ENCODE peak calls at places on chromosomes 5 and 9, in eight cellular contexts. D, T, E, F, B, J, W and U are unnamed samples.

GRCh38 chr5:139180850-139181785 is 17.1 kb downstream of the SIL1 start:
- DNase-seq in W (no peak), T (no peak), F (no peak), B (peak; percentile 4), D (no peak), E (no peak), J (no peak), U (no peak)

GRCh38 chr5:178120661-178121357 is 7.5 kb downstream of the N4BP3 start:
- DNase-seq in T (peak; percentile 44), W (peak; percentile 86), E (no peak), B (peak; percentile 72), J (peak; percentile 96), D (peak; percentile 78), F (peak; percentile 85), U (peak; percentile 89)

GRCh38 chr5:159133041-159133741 is 33.5 kb upstream of the EBF1 start:
- DNase-seq in D (no peak), F (no peak), B (peak; percentile 90), J (no peak), T (peak; percentile 77), W (peak; percentile 39), E (peak; percentile 52), U (no peak)

GRCh38 chr9:23771746-23772145 is 54.3 kb downstream of the ELAVL2 start:
- DNase-seq in F (no peak), T (no peak), E (no peak), W (no peak), B (no peak), J (no peak), D (no peak), U (no peak)

GRCh38 chr5:134784946-134785620 is 26.5 kb downstream of the DDX46 start:
- DNase-seq in W (no peak), T (peak; percentile 71), D (no peak), J (no peak), E (no peak), F (no peak), B (peak; percentile 43), U (no peak)

GRCh38 chr9:71909887-71910601 is 949 bp downstream of the ABHD17B start:
- DNase-seq in E (no peak), D (no peak), W (peak; percentile 86), F (peak; percentile 75), J (peak; percentile 73), T (peak; percentile 46), B (peak; percentile 39), U (peak; percentile 35)

GRCh38 chr5:373710-374602 is 52.4 kb downstream of the AHRR start:
- DNase-seq in T (peak; percentile 46), F (no peak), B (peak; percentile 57), J (no peak), E (no peak), W (peak; percentile 64), D (peak; percentile 72), U (no peak)

GRCh38 chr5:119478781-119479180 is 26.5 kb downstream of the HSD17B4 start:
- DNase-seq in D (no peak), W (no peak), J (no peak), E (no peak), T (no peak), F (no peak), B (no peak), U (no peak)

GRCh38 chr5:73592546-73592945 is 27.0 kb downstream of the UTP15 start:
- DNase-seq in E (no peak), T (peak; percentile 24), W (no peak), D (no peak), J (no peak), B (peak; percentile 84), F (no peak), U (no peak)

GRCh38 chr9:128892223-128892892 is 10.4 kb downstream of the LRRC8A start:
- DNase-seq in W (no peak), T (peak; percentile 83), E (no peak), J (peak; percentile 91), F (peak; percentile 81), B (peak; percentile 90), D (peak; percentile 37), U (peak; percentile 57)

GRCh38 chr9:108273988-108274387 is 581.8 kb downstream of the ACTL7B start:
- DNase-seq in W (no peak), B (peak; percentile 3), D (no peak), T (no peak), E (no peak), J (no peak), F (no peak), U (no peak)

GRCh38 chr9:109812818-109813281 is 32.9 kb downstream of the PALM2AKAP2 start:
- DNase-seq in D (no peak), J (no peak), W (no peak), T (no peak), B (no peak), F (no peak), E (no peak), U (no peak)

GRCh38 chr5:171710451-171711024 is 75.1 kb upstream of the SMIM23 start:
- DNase-seq in B (no peak), W (no peak), T (no peak), D (no peak), F (no peak), E (no peak), J (no peak), U (no peak)

GRCh38 chr9:126365780-126366179 is 39.2 kb downstream of the MVB12B start:
- DNase-seq in T (no peak), D (no peak), W (no peak), B (no peak), E (no peak), F (no peak), J (no peak), U (no peak)

GRCh38 chr5:80114856-80115255 is 79.7 kb downstream of the THBS4 start:
- DNase-seq in F (peak; percentile 53), E (no peak), B (no peak), W (no peak), D (no peak), T (no peak), J (peak; percentile 60), U (no peak)

GRCh38 chr9:83906144-83906543 is 15.1 kb downstream of the KIF27 start:
- DNase-seq in E (no peak), D (no peak), J (no peak), B (no peak), F (no peak), T (no peak), W (no peak), U (no peak)

GRCh38 chr9:93899609-93900435 is 55.3 kb downstream of the BARX1 start:
- DNase-seq in W (no peak), D (no peak), T (no peak), B (no peak), E (no peak), J (peak; percentile 32), F (no peak), U (no peak)

GRCh38 chr9:11023201-11023600 is 410.4 kb upstream of the PTPRD start:
- DNase-seq in B (no peak), D (no peak), T (no peak), E (no peak), J (no peak), W (no peak), F (no peak), U (no peak)

DNA sequence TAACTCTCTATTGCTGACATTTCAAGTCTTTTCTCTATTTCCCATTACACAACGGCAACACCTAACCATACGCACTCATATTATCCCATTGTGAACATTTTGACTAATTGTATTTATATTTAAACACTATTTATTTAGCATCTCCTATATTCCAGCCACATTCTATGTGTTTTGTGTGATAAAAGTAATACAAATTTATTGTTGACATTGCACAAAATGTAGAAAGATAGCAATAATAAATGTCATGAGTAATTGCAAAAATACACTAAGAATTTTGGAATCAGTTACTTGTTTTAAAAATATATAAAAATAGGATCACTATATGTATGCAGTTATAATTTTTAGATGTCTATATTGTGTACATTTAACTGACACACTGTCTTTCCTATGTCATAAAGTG is 413.0 kb upstream of the PTPRD start:
- DNase-seq in T (no peak), F (no peak), W (no peak), E (no peak), D (no peak), B (no peak), J (no peak), U (no peak)
- TF ChIP-seq CTCF in T (no peak), F (no peak), W (no peak), E (no peak), D (no peak), B (no peak), J (no peak), U (no peak)

DNA sequence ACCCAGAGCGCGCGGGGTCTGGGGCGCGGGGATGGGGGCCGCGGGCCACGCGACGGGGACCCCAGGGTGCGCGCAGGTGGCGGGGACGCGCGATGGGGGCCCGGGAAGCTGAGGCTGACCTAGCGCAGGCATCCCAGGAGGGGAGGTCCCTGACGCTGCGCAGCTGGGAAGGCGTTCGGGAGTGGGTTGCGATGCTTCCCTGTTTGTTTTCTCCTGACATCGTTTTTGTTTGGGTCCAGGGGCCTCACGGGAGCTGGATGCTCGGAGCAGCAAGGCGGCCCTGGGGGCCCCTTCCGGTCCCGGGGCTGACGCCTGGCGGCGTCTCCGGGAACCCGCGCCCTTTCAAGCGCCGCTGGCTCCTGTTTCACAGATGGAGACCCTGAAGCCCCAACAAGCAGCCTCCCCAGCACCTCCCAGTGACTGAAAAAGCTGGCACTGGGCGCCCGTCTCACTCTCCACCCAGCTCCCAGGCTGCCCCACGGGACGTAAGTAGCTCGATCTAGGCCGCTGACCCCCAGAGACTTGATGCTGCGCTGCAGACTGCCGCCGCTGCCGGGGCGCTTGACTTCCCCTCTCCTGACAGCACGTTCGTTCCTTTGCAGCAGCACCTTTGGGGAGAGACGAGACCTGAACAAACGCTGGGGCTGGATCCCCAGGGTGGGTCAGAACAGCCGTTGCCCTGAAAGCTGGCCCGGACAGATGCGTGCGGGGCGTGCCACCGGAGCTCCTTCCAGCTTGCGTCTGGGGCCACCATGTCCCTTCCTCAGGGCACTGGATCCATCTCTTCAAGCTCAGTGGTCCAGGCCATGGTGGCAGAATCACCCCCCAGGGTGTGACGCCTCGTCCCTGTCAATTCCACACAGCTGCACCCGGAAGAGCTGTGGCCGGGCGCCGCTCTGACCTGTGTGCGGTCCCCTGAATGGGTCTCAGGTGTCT is 593 bp downstream of the BRD3OS start:
- DNase-seq in J (peak; percentile 70), E (no peak), W (peak; percentile 88), F (peak; percentile 63), B (peak; percentile 44), D (peak; percentile 36), T (peak; percentile 42), U (no peak)
- TF ChIP-seq CTCF in J (no peak), E (no peak), W (peak; percentile 52), F (peak; percentile 28), B (peak; percentile 33), D (peak; percentile 29), T (peak; percentile 21), U (no peak)

GRCh38 chr9:88661759-88662158 is 126.8 kb downstream of the NXNL2 start:
- DNase-seq in J (no peak), T (no peak), F (no peak), D (no peak), B (peak; percentile 63), E (no peak), W (no peak), U (no peak)
- TF ChIP-seq CTCF in J (no peak), T (peak; percentile 23), F (no peak), D (no peak), B (no peak), E (no peak), W (no peak), U (no peak)

DNA sequence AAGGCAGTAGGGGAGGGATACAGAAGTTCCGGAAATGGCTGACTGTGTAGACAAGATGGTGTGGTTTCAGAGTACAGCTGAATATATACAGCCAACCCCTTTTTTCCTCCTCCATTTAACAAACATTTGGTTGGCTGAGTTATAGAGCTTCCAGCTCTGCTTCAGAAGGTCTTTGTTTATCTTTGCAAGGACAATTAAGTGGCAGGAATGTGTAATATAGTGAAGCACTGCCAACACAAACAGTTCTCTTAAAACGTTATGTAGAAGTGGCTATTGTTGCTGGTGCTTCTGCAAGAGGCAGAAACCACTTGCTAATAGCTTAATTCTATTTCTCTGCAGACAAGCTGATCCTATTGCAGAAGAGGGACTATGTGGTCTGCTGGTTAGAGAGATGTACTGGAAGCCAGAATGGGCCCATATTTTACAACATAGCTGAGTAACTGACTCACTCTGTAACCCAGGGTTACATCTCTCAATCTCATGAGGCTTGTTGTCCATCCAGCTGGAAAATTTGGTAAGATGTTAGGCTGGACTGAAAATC is 62.7 kb upstream of the OSMR start:
- DNase-seq in F (no peak), B (peak; percentile 96), J (no peak), E (peak; percentile 97), T (peak; percentile 99), W (no peak), D (no peak), U (peak; percentile 46)
- TF ChIP-seq CTCF in F (no peak), B (peak; percentile 24), J (no peak), E (no peak), T (peak; percentile 6), W (no peak), D (no peak), U (no peak)